ENCODE peak calls at places on chromosomes 4 and X, in five cellular contexts. R, V, K, T and X are unnamed samples.
A peak's percentile ranks its signal among the peaks of the same experiment; 100 is the strongest.

GRCh38 chrX:102651968-102652744 is 873 bp downstream of the GPRASP1 start:
- DNase-seq in T (peak; percentile 57), R (peak; percentile 15), K (no peak), V (no peak), X (peak; percentile 68)

GRCh38 chr4:75916091-75916661 is 13.9 kb upstream of the PPEF2 start:
- DNase-seq in T (peak; percentile 65), R (peak; percentile 29), V (no peak), K (no peak), X (peak; percentile 33)

GRCh38 chr4:173040200-173040599 is 128.4 kb upstream of the GALNT7 start:
- DNase-seq in K (no peak), R (peak; percentile 69), V (no peak), T (peak; percentile 52), X (no peak)

GRCh38 chr4:43343298-43343697 is 450.8 kb downstream of the GRXCR1 start:
- DNase-seq in K (no peak), R (no peak), V (no peak), T (no peak), X (no peak)

GRCh38 chr4:134691915-134692314 is 490.3 kb upstream of the PABPC4L start:
- DNase-seq in T (no peak), R (no peak), K (no peak), V (no peak), X (no peak)

GRCh38 chr4:154329268-154329858 is 162.2 kb downstream of the DCHS2 start:
- DNase-seq in V (no peak), R (no peak), K (no peak), T (peak; percentile 39), X (no peak)

GRCh38 chr4:133152801-133153526 is 3.9 kb downstream of the PCDH10 start:
- DNase-seq in R (no peak), T (peak; percentile 25), V (no peak), K (no peak), X (no peak)

GRCh38 chrX:44975666-44976263 is 102.8 kb downstream of the KDM6A start:
- DNase-seq in R (no peak), V (no peak), T (no peak), K (no peak), X (no peak)

GRCh38 chrX:77628294-77629025 is 157.6 kb downstream of the ATRX start:
- DNase-seq in V (no peak), R (no peak), K (no peak), T (peak; percentile 6), X (no peak)
- TF ChIP-seq CTCF in V (no peak), R (no peak), K (no peak), T (no peak), X (no peak)

DNA sequence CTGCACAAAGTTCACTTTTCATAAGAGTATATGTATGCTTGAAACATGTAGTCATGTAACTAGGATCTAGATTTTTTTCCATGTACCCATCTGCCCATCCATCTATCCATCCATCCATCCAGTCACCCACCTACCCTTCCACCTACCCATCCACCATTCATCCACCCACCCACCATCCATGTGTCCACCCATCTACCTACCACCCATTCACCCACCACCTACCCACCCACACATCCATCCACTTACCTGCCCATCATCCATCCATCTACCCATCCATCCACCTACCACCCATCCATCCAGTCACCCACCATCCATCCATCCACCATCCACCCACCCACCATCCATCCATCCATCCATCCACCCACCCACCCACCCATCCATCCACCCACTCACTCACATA is 121.8 kb upstream of the PSAPL1 start:
- DNase-seq in V (no peak), K (no peak), R (no peak), T (no peak), X (no peak)
- H3K9me3 ChIP-seq in V (peaks cover 23% of the 10 kb centered on the region), K (peaks cover 13% of the 10 kb centered on the region), R (no peaks in the 10 kb centered on the region), T (no peaks in the 10 kb centered on the region), X (no peaks in the 10 kb centered on the region)

DNA sequence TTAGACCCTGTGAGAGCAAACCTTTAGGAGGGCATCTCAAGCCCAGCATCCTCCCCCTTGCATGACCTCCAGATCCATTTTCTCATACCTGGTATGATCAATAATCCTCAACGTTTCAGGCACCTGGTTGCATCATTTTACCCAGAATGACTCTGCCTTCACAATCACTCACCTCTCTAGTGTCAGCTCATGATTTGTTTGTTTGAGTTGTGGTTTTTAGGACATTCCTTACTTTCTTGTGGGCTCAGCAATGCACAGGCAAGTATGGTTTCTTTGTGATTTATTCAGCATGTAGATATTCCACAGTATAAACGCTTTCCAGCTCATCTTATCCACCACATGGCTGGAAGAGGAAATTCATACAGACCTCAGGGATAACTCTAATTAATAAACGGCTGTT is 93.6 kb upstream of the CPEB2 start:
- DNase-seq in V (no peak), K (no peak), T (no peak), R (no peak), X (no peak)
- TF ChIP-seq CTCF in V (no peak), K (no peak), T (no peak), R (no peak), X (no peak)

GRCh38 chr4:612052-612748 is 13.2 kb upstream of the PDE6B start:
- DNase-seq in V (no peak), K (no peak), R (no peak), T (no peak), X (no peak)

GRCh38 chr4:608236-608635 is 17.1 kb upstream of the PDE6B start:
- DNase-seq in K (no peak), R (no peak), T (no peak), V (no peak), X (no peak)

GRCh38 chr4:612749-613125 is 12.6 kb upstream of the PDE6B start:
- DNase-seq in R (no peak), K (no peak), T (no peak), V (no peak), X (no peak)

GRCh38 chr4:610411-611261 is 14.7 kb upstream of the PDE6B start:
- DNase-seq in K (no peak), R (no peak), V (no peak), T (peak; percentile 11), X (no peak)

GRCh38 chr4:609400-610050 is 15.8 kb upstream of the PDE6B start:
- DNase-seq in R (no peak), K (no peak), T (no peak), V (no peak), X (no peak)
- H3K9me3 ChIP-seq in R (no peaks in the 10 kb centered on the region), K (no peaks in the 10 kb centered on the region), T (no peaks in the 10 kb centered on the region), V (no peaks in the 10 kb centered on the region), X (no peaks in the 10 kb centered on the region)

GRCh38 chr4:26082565-26082964 is 168.5 kb downstream of the SMIM20 start:
- DNase-seq in V (no peak), T (no peak), R (no peak), K (no peak), X (no peak)

GRCh38 chr4:26085581-26085980 is 171.6 kb downstream of the SMIM20 start:
- DNase-seq in T (no peak), K (no peak), R (no peak), V (no peak), X (no peak)

GRCh38 chr4:26086621-26087068 is 172.6 kb downstream of the SMIM20 start:
- DNase-seq in V (no peak), R (no peak), T (no peak), K (no peak), X (no peak)

GRCh38 chr4:26083987-26084386 is 170.0 kb downstream of the SMIM20 start:
- DNase-seq in R (no peak), V (no peak), T (peak; percentile 45), K (peak; percentile 52), X (no peak)

DNA sequence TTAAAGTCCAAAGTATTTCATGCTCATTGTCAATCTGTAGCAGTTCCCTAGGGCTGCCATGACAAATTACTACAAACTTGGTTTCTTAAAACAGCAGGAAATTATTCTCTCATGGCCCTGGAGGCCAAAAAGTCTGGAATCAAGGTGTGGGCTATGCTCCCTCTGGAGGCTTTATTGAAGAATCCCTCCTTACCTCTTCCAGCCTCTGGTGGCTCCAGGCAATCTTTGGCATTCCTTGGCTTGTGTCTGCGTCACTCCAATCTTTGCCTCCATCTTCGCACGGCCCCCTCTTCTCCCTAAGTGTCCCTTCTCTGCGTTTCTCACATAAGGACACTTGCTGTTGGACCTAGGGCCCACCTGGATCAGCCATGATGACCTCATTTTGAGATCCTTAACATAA is 170.4 kb downstream of the SMIM20 start:
- DNase-seq in V (no peak), K (no peak), T (no peak), R (no peak), X (no peak)
- TF ChIP-seq CTCF in V (no peak), K (no peak), T (no peak), R (no peak), X (no peak)

GRCh38 chr4:96698891-96699290 is 859.0 kb downstream of the PDHA2 start:
- DNase-seq in K (no peak), T (no peak), R (no peak), V (no peak), X (no peak)
- H3K9me3 ChIP-seq in K (no peaks in the 10 kb centered on the region), T (no peaks in the 10 kb centered on the region), R (no peaks in the 10 kb centered on the region), V (no peaks in the 10 kb centered on the region), X (no peaks in the 10 kb centered on the region)

DNA sequence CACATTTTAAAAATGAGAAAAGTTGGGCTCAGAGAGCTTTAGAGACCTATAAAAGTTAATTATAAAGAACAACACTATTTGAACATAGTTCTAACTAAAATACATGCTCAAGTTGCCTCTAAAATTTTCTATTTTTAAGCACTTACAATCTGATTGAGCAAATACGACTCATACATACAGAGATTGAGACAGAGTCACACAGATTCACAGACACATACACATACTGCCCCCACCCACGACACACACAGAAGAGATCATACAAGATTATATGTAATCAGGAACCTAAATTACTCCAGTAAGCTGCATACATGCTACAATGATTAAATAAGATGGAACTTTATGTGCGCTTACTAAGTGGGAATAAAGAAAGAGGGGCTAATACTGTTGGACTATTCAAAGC is 2.7 kb upstream of the ASB5 start:
- DNase-seq in R (no peak), T (no peak), V (no peak), K (no peak), X (no peak)
- TF ChIP-seq CTCF in R (no peak), T (no peak), V (no peak), K (no peak), X (no peak)

GRCh38 chrX:57964975-57965374 is 54.7 kb upstream of the ZXDA start:
- DNase-seq in K (no peak), V (no peak), T (no peak), R (no peak), X (no peak)
- H3K9me3 ChIP-seq in K (peaks cover 20% of the 10 kb centered on the region), V (no peaks in the 10 kb centered on the region), T (no peaks in the 10 kb centered on the region), R (no peaks in the 10 kb centered on the region), X (no peaks in the 10 kb centered on the region)